ENCODE peak calls at places on chromosomes 6 and 20, in eight cellular contexts. One of them, this sample, is unnamed.

GRCh38 chr20:59972037-59972801 is 14.0 kb downstream of the CDH26 start:
- DNase-seq in hepatocyte: no peak
- DNase-seq in cardiac muscle cell: no peak
- DNase-seq in dorsolateral prefrontal cortex: no peak
- DNase-seq in breast epithelium: no peak
- DNase-seq in CD4-positive, alpha-beta T cell: no peak
- DNase-seq in prostate gland: peak
- DNase-seq in brain microvascular endothelial cell: no peak
- DNase-seq in this sample: no peak

GRCh38 chr6:39755231-39755630 is 30.0 kb upstream of the KIF6 start:
- DNase-seq in prostate gland: no peak
- DNase-seq in CD4-positive, alpha-beta T cell: no peak
- DNase-seq in brain microvascular endothelial cell: peak
- DNase-seq in breast epithelium: no peak
- DNase-seq in dorsolateral prefrontal cortex: no peak
- DNase-seq in cardiac muscle cell: no peak
- DNase-seq in hepatocyte: no peak
- DNase-seq in this sample: no peak

GRCh38 chr6:26550250-26550993 is 12.3 kb downstream of the HMGN4 start:
- DNase-seq in hepatocyte: peak
- DNase-seq in prostate gland: no peak
- DNase-seq in breast epithelium: no peak
- DNase-seq in cardiac muscle cell: peak
- DNase-seq in brain microvascular endothelial cell: no peak
- DNase-seq in dorsolateral prefrontal cortex: no peak
- DNase-seq in CD4-positive, alpha-beta T cell: no peak
- DNase-seq in this sample: no peak

GRCh38 chr20:63846128-63846771 is 15.0 kb upstream of the ABHD16B start:
- DNase-seq in hepatocyte: peak
- DNase-seq in dorsolateral prefrontal cortex: no peak
- DNase-seq in prostate gland: no peak
- DNase-seq in breast epithelium: no peak
- DNase-seq in CD4-positive, alpha-beta T cell: no peak
- DNase-seq in brain microvascular endothelial cell: no peak
- DNase-seq in cardiac muscle cell: peak
- DNase-seq in this sample: no peak

GRCh38 chr20:57868310-57868709 is 158.5 kb upstream of the PMEPA1 start:
- DNase-seq in brain microvascular endothelial cell: no peak
- DNase-seq in CD4-positive, alpha-beta T cell: no peak
- DNase-seq in dorsolateral prefrontal cortex: no peak
- DNase-seq in hepatocyte: no peak
- DNase-seq in breast epithelium: no peak
- DNase-seq in prostate gland: no peak
- DNase-seq in cardiac muscle cell: no peak
- DNase-seq in this sample: no peak

GRCh38 chr20:25534845-25535244 is 50.5 kb downstream of the NINL start:
- DNase-seq in CD4-positive, alpha-beta T cell: no peak
- DNase-seq in dorsolateral prefrontal cortex: no peak
- DNase-seq in cardiac muscle cell: no peak
- DNase-seq in prostate gland: no peak
- DNase-seq in breast epithelium: no peak
- DNase-seq in brain microvascular endothelial cell: no peak
- DNase-seq in hepatocyte: no peak
- DNase-seq in this sample: no peak

GRCh38 chr20:57287007-57287810 is 20.8 kb upstream of the BMP7 start:
- DNase-seq in CD4-positive, alpha-beta T cell: no peak
- DNase-seq in dorsolateral prefrontal cortex: no peak
- DNase-seq in hepatocyte: peak
- DNase-seq in cardiac muscle cell: peak
- DNase-seq in breast epithelium: no peak
- DNase-seq in brain microvascular endothelial cell: no peak
- DNase-seq in prostate gland: no peak
- DNase-seq in this sample: no peak

GRCh38 chr20:58695895-58696375 is 3.3 kb downstream of the NPEPL1 start:
- DNase-seq in dorsolateral prefrontal cortex: no peak
- DNase-seq in breast epithelium: no peak
- DNase-seq in prostate gland: no peak
- DNase-seq in brain microvascular endothelial cell: no peak
- DNase-seq in cardiac muscle cell: no peak
- DNase-seq in CD4-positive, alpha-beta T cell: no peak
- DNase-seq in hepatocyte: no peak
- DNase-seq in this sample: no peak

GRCh38 chr6:102553214-102553613 is 1159.7 kb downstream of the GRIK2 start:
- DNase-seq in hepatocyte: no peak
- DNase-seq in cardiac muscle cell: no peak
- DNase-seq in breast epithelium: no peak
- DNase-seq in dorsolateral prefrontal cortex: no peak
- DNase-seq in prostate gland: no peak
- DNase-seq in brain microvascular endothelial cell: no peak
- DNase-seq in CD4-positive, alpha-beta T cell: no peak
- DNase-seq in this sample: no peak

GRCh38 chr6:44804546-44804945 is 417.0 kb downstream of the CDC5L start:
- DNase-seq in dorsolateral prefrontal cortex: no peak
- DNase-seq in hepatocyte: no peak
- DNase-seq in cardiac muscle cell: no peak
- DNase-seq in brain microvascular endothelial cell: no peak
- DNase-seq in prostate gland: no peak
- DNase-seq in breast epithelium: no peak
- DNase-seq in CD4-positive, alpha-beta T cell: no peak
- DNase-seq in this sample: no peak

GRCh38 chr20:56003966-56004365 is 1.4 kb downstream of the CBLN4 start:
- DNase-seq in breast epithelium: no peak
- DNase-seq in brain microvascular endothelial cell: no peak
- DNase-seq in CD4-positive, alpha-beta T cell: no peak
- DNase-seq in hepatocyte: peak
- DNase-seq in prostate gland: no peak
- DNase-seq in cardiac muscle cell: no peak
- DNase-seq in dorsolateral prefrontal cortex: no peak
- DNase-seq in this sample: no peak

GRCh38 chr6:99334526-99335127 is 14.8 kb downstream of the FAXC start:
- DNase-seq in dorsolateral prefrontal cortex: no peak
- DNase-seq in CD4-positive, alpha-beta T cell: no peak
- DNase-seq in prostate gland: peak
- DNase-seq in hepatocyte: peak
- DNase-seq in cardiac muscle cell: peak
- DNase-seq in brain microvascular endothelial cell: peak
- DNase-seq in breast epithelium: no peak
- DNase-seq in this sample: no peak
- H3K27ac ChIP-seq in dorsolateral prefrontal cortex: no peak
- H3K27ac ChIP-seq in CD4-positive, alpha-beta T cell: no peak
- H3K27ac ChIP-seq in prostate gland: no peak
- H3K27ac ChIP-seq in hepatocyte: no peak
- H3K27ac ChIP-seq in cardiac muscle cell: no peak
- H3K27ac ChIP-seq in brain microvascular endothelial cell: no peak
- H3K27ac ChIP-seq in breast epithelium: no peak
- H3K27ac ChIP-seq in this sample: no peak

GRCh38 chr6:140437619-140438345 is 1063.3 kb upstream of the CITED2 start:
- DNase-seq in hepatocyte: no peak
- DNase-seq in dorsolateral prefrontal cortex: no peak
- DNase-seq in breast epithelium: no peak
- DNase-seq in prostate gland: no peak
- DNase-seq in CD4-positive, alpha-beta T cell: no peak
- DNase-seq in brain microvascular endothelial cell: no peak
- DNase-seq in cardiac muscle cell: peak
- DNase-seq in this sample: no peak

GRCh38 chr6:140438346-140438735 is 1063.9 kb upstream of the CITED2 start:
- DNase-seq in cardiac muscle cell: no peak
- DNase-seq in CD4-positive, alpha-beta T cell: no peak
- DNase-seq in prostate gland: no peak
- DNase-seq in breast epithelium: no peak
- DNase-seq in brain microvascular endothelial cell: no peak
- DNase-seq in hepatocyte: no peak
- DNase-seq in dorsolateral prefrontal cortex: no peak
- DNase-seq in this sample: no peak

GRCh38 chr6:140433072-140433471 is 1058.6 kb upstream of the CITED2 start:
- DNase-seq in prostate gland: no peak
- DNase-seq in breast epithelium: no peak
- DNase-seq in cardiac muscle cell: no peak
- DNase-seq in CD4-positive, alpha-beta T cell: no peak
- DNase-seq in brain microvascular endothelial cell: no peak
- DNase-seq in dorsolateral prefrontal cortex: no peak
- DNase-seq in hepatocyte: no peak
- DNase-seq in this sample: no peak

GRCh38 chr6:140436023-140436811 is 1061.8 kb upstream of the CITED2 start:
- DNase-seq in CD4-positive, alpha-beta T cell: no peak
- DNase-seq in dorsolateral prefrontal cortex: no peak
- DNase-seq in cardiac muscle cell: peak
- DNase-seq in prostate gland: no peak
- DNase-seq in brain microvascular endothelial cell: peak
- DNase-seq in hepatocyte: no peak
- DNase-seq in breast epithelium: peak
- DNase-seq in this sample: no peak

DNA sequence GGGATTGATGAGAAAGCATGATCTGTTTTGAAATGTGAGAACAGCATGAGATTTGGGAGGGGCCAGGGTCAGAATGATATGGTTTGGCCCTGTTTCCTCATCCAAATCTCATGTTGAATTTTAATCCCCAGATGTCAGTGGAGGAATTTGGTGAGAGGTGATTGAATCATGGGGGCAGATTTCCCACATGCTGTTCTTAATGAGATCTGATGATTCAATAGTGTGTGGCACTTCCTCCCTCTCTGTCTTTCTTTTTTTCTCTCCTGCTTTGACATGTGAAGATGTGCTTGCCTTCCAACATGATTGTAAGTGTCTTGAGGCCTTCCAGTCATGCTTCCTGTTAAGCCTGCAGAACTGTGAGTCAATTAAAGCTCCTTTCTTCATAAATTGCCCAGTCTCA is 1060.3 kb upstream of the CITED2 start:
- DNase-seq in cardiac muscle cell: no peak
- DNase-seq in hepatocyte: no peak
- DNase-seq in brain microvascular endothelial cell: no peak
- DNase-seq in prostate gland: no peak
- DNase-seq in dorsolateral prefrontal cortex: no peak
- DNase-seq in breast epithelium: no peak
- DNase-seq in CD4-positive, alpha-beta T cell: no peak
- DNase-seq in this sample: no peak
- H3K27ac ChIP-seq in cardiac muscle cell: no peak
- H3K27ac ChIP-seq in hepatocyte: no peak
- H3K27ac ChIP-seq in brain microvascular endothelial cell: no peak
- H3K27ac ChIP-seq in prostate gland: no peak
- H3K27ac ChIP-seq in dorsolateral prefrontal cortex: no peak
- H3K27ac ChIP-seq in breast epithelium: no peak
- H3K27ac ChIP-seq in CD4-positive, alpha-beta T cell: no peak
- H3K27ac ChIP-seq in this sample: no peak

GRCh38 chr6:161139304-161139765 is 134.5 kb downstream of the AGPAT4 start:
- DNase-seq in brain microvascular endothelial cell: no peak
- DNase-seq in cardiac muscle cell: no peak
- DNase-seq in CD4-positive, alpha-beta T cell: no peak
- DNase-seq in dorsolateral prefrontal cortex: no peak
- DNase-seq in breast epithelium: no peak
- DNase-seq in prostate gland: no peak
- DNase-seq in hepatocyte: no peak
- DNase-seq in this sample: no peak

GRCh38 chr6:161139766-161140553 is 133.9 kb downstream of the AGPAT4 start:
- DNase-seq in cardiac muscle cell: no peak
- DNase-seq in hepatocyte: no peak
- DNase-seq in dorsolateral prefrontal cortex: no peak
- DNase-seq in CD4-positive, alpha-beta T cell: no peak
- DNase-seq in breast epithelium: peak
- DNase-seq in brain microvascular endothelial cell: no peak
- DNase-seq in prostate gland: no peak
- DNase-seq in this sample: no peak

GRCh38 chr6:161137320-161137719 is 136.5 kb downstream of the AGPAT4 start:
- DNase-seq in brain microvascular endothelial cell: no peak
- DNase-seq in dorsolateral prefrontal cortex: no peak
- DNase-seq in cardiac muscle cell: no peak
- DNase-seq in hepatocyte: no peak
- DNase-seq in breast epithelium: no peak
- DNase-seq in CD4-positive, alpha-beta T cell: no peak
- DNase-seq in prostate gland: no peak
- DNase-seq in this sample: no peak

GRCh38 chr6:161137839-161138544 is 135.9 kb downstream of the AGPAT4 start:
- DNase-seq in brain microvascular endothelial cell: no peak
- DNase-seq in breast epithelium: no peak
- DNase-seq in hepatocyte: no peak
- DNase-seq in dorsolateral prefrontal cortex: no peak
- DNase-seq in prostate gland: no peak
- DNase-seq in cardiac muscle cell: no peak
- DNase-seq in CD4-positive, alpha-beta T cell: no peak
- DNase-seq in this sample: no peak

GRCh38 chr6:161138545-161139303 is 135.1 kb downstream of the AGPAT4 start:
- DNase-seq in CD4-positive, alpha-beta T cell: no peak
- DNase-seq in cardiac muscle cell: no peak
- DNase-seq in prostate gland: no peak
- DNase-seq in breast epithelium: peak
- DNase-seq in brain microvascular endothelial cell: no peak
- DNase-seq in dorsolateral prefrontal cortex: no peak
- DNase-seq in hepatocyte: no peak
- DNase-seq in this sample: peak
- H3K27ac ChIP-seq in CD4-positive, alpha-beta T cell: no peak
- H3K27ac ChIP-seq in cardiac muscle cell: no peak
- H3K27ac ChIP-seq in prostate gland: no peak
- H3K27ac ChIP-seq in breast epithelium: no peak
- H3K27ac ChIP-seq in brain microvascular endothelial cell: no peak
- H3K27ac ChIP-seq in dorsolateral prefrontal cortex: peak
- H3K27ac ChIP-seq in hepatocyte: no peak
- H3K27ac ChIP-seq in this sample: peak

GRCh38 chr6:9405825-9406224 is 970.5 kb upstream of the SLC35B3 start:
- DNase-seq in cardiac muscle cell: no peak
- DNase-seq in dorsolateral prefrontal cortex: no peak
- DNase-seq in brain microvascular endothelial cell: no peak
- DNase-seq in hepatocyte: no peak
- DNase-seq in prostate gland: no peak
- DNase-seq in breast epithelium: no peak
- DNase-seq in CD4-positive, alpha-beta T cell: no peak
- DNase-seq in this sample: no peak

GRCh38 chr6:9408718-9409117 is 973.4 kb upstream of the SLC35B3 start:
- DNase-seq in breast epithelium: no peak
- DNase-seq in prostate gland: no peak
- DNase-seq in brain microvascular endothelial cell: no peak
- DNase-seq in hepatocyte: no peak
- DNase-seq in dorsolateral prefrontal cortex: no peak
- DNase-seq in CD4-positive, alpha-beta T cell: no peak
- DNase-seq in cardiac muscle cell: no peak
- DNase-seq in this sample: no peak

GRCh38 chr6:9401936-9402335 is 966.6 kb upstream of the SLC35B3 start:
- DNase-seq in dorsolateral prefrontal cortex: no peak
- DNase-seq in brain microvascular endothelial cell: no peak
- DNase-seq in breast epithelium: no peak
- DNase-seq in CD4-positive, alpha-beta T cell: no peak
- DNase-seq in hepatocyte: no peak
- DNase-seq in prostate gland: no peak
- DNase-seq in cardiac muscle cell: no peak
- DNase-seq in this sample: no peak

GRCh38 chr6:9404351-9405146 is 969.2 kb upstream of the SLC35B3 start:
- DNase-seq in cardiac muscle cell: no peak
- DNase-seq in brain microvascular endothelial cell: no peak
- DNase-seq in dorsolateral prefrontal cortex: no peak
- DNase-seq in hepatocyte: no peak
- DNase-seq in CD4-positive, alpha-beta T cell: no peak
- DNase-seq in breast epithelium: no peak
- DNase-seq in prostate gland: no peak
- DNase-seq in this sample: no peak

DNA sequence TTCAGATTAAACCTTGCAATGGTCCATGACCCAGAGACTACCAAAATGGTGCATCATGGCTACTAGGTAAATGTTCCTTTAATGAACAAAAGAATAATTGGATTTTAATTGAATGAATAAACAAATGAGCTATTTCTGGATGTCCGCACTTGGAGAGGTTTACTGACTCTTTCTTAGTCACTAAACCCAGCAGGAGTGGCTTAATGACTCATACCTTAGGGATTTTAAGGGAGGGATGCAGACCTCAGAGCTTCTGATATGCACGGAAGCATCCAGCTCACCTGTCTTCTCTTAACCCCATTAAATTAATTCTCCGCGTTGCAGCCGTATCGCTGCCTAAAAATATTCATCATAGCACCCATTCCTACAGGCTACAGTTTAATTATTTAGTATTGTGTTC is 970.0 kb upstream of the SLC35B3 start:
- DNase-seq in hepatocyte: peak
- DNase-seq in brain microvascular endothelial cell: peak
- DNase-seq in CD4-positive, alpha-beta T cell: no peak
- DNase-seq in dorsolateral prefrontal cortex: no peak
- DNase-seq in cardiac muscle cell: no peak
- DNase-seq in breast epithelium: no peak
- DNase-seq in prostate gland: no peak
- DNase-seq in this sample: no peak
- H3K27ac ChIP-seq in hepatocyte: no peak
- H3K27ac ChIP-seq in brain microvascular endothelial cell: no peak
- H3K27ac ChIP-seq in CD4-positive, alpha-beta T cell: no peak
- H3K27ac ChIP-seq in dorsolateral prefrontal cortex: no peak
- H3K27ac ChIP-seq in cardiac muscle cell: no peak
- H3K27ac ChIP-seq in breast epithelium: no peak
- H3K27ac ChIP-seq in prostate gland: no peak
- H3K27ac ChIP-seq in this sample: no peak

This sample was measured in caudate nucleus.